ENCODE peak calls at places on chromosomes 3 and 15, in four cellular contexts. One of them, this sample, is unnamed.

GRCh38 chr3:107920538-107920937 is 170.3 kb downstream of the CD47 start:
- DNase-seq in K562: no peak
- DNase-seq in HepG2: no peak
- DNase-seq in GM12878: no peak
- DNase-seq in this sample: no peak

GRCh38 chr15:38867556-38867955 is 302.9 kb upstream of the RASGRP1 start:
- DNase-seq in K562: no peak
- DNase-seq in HepG2: no peak
- DNase-seq in GM12878: no peak
- DNase-seq in this sample: no peak

GRCh38 chr3:26247669-26248068 is 374.9 kb upstream of the LRRC3B start:
- DNase-seq in K562: no peak
- DNase-seq in HepG2: no peak
- DNase-seq in GM12878: no peak
- DNase-seq in this sample: no peak

GRCh38 chr15:64894395-64895056 is 17.2 kb upstream of the ANKDD1A start:
- DNase-seq in K562: no peak
- DNase-seq in HepG2: no peak
- DNase-seq in GM12878: peak; percentile 76
- DNase-seq in this sample: no peak

GRCh38 chr3:5039585-5039984 is 60.3 kb downstream of the BHLHE40 start:
- DNase-seq in K562: no peak
- DNase-seq in HepG2: no peak
- DNase-seq in GM12878: no peak
- DNase-seq in this sample: no peak

GRCh38 chr3:119342176-119342575 is 48.0 kb downstream of the ARHGAP31 start:
- DNase-seq in K562: no peak
- DNase-seq in HepG2: no peak
- DNase-seq in GM12878: no peak
- DNase-seq in this sample: no peak

GRCh38 chr3:162287600-162287999 is 791.0 kb downstream of the OTOL1 start:
- DNase-seq in K562: no peak
- DNase-seq in HepG2: no peak
- DNase-seq in GM12878: no peak
- DNase-seq in this sample: no peak

GRCh38 chr3:71101581-71101980 is 481.9 kb downstream of the FOXP1 start:
- DNase-seq in K562: no peak
- DNase-seq in HepG2: no peak
- DNase-seq in GM12878: no peak
- DNase-seq in this sample: no peak

GRCh38 chr3:62818347-62818746 is 56.9 kb downstream of the CADPS start:
- DNase-seq in K562: no peak
- DNase-seq in HepG2: no peak
- DNase-seq in GM12878: peak; percentile 23
- DNase-seq in this sample: no peak

GRCh38 chr3:4633078-4634004 is 140.2 kb downstream of the ITPR1 start:
- DNase-seq in K562: peak; percentile 69
- DNase-seq in HepG2: peak; percentile 52
- DNase-seq in GM12878: peak; percentile 30
- DNase-seq in this sample: peak; percentile 62

GRCh38 chr3:126371096-126371705 is 14.0 kb upstream of the KLF15 start:
- DNase-seq in K562: no peak
- DNase-seq in HepG2: no peak
- DNase-seq in GM12878: no peak
- DNase-seq in this sample: no peak

GRCh38 chr15:72285402-72285801 is 13.0 kb upstream of the PARP6 start:
- DNase-seq in K562: no peak
- DNase-seq in HepG2: no peak
- DNase-seq in GM12878: no peak
- DNase-seq in this sample: peak; percentile 33

GRCh38 chr3:136919799-136920580 is 37.8 kb upstream of the IL20RB start:
- DNase-seq in K562: no peak
- DNase-seq in HepG2: no peak
- DNase-seq in GM12878: no peak
- DNase-seq in this sample: no peak

GRCh38 chr3:278300-279064 is 81.9 kb downstream of the CHL1 start:
- DNase-seq in K562: no peak
- DNase-seq in HepG2: no peak
- DNase-seq in GM12878: peak; percentile 89
- DNase-seq in this sample: no peak

GRCh38 chr3:141405581-141405980 is 37.3 kb downstream of the ZBTB38 start:
- DNase-seq in K562: no peak
- DNase-seq in HepG2: no peak
- DNase-seq in GM12878: no peak
- DNase-seq in this sample: no peak

GRCh38 chr3:66598168-66598567 is 97.3 kb upstream of the LRIG1 start:
- DNase-seq in K562: no peak
- DNase-seq in HepG2: no peak
- DNase-seq in GM12878: no peak
- DNase-seq in this sample: no peak

GRCh38 chr3:58880182-58880581 is 169.6 kb downstream of the CFAP20DC start:
- DNase-seq in K562: no peak
- DNase-seq in HepG2: no peak
- DNase-seq in GM12878: no peak
- DNase-seq in this sample: no peak

GRCh38 chr3:126834596-126835471 is 130.8 kb downstream of the CHCHD6 start:
- DNase-seq in K562: no peak
- DNase-seq in HepG2: no peak
- DNase-seq in GM12878: no peak
- DNase-seq in this sample: no peak

GRCh38 chr3:13543251-13543650 is 5.7 kb upstream of the FBLN2 start:
- DNase-seq in K562: no peak
- DNase-seq in HepG2: no peak
- DNase-seq in GM12878: no peak
- DNase-seq in this sample: no peak

GRCh38 chr3:106302451-106303221 is 433.8 kb upstream of the CBLB start:
- DNase-seq in K562: no peak
- DNase-seq in HepG2: no peak
- DNase-seq in GM12878: peak; percentile 98
- DNase-seq in this sample: no peak

GRCh38 chr3:195662-196061 is 901 bp upstream of the CHL1 start:
- DNase-seq in K562: no peak
- DNase-seq in HepG2: no peak
- DNase-seq in GM12878: no peak
- DNase-seq in this sample: no peak

GRCh38 chr3:107861904-107862303 is 228.9 kb downstream of the CD47 start:
- DNase-seq in K562: no peak
- DNase-seq in HepG2: no peak
- DNase-seq in GM12878: peak; percentile 72
- DNase-seq in this sample: no peak

GRCh38 chr3:16183601-16184270 is 9.3 kb downstream of the GALNT15 start:
- DNase-seq in K562: no peak
- DNase-seq in HepG2: no peak
- DNase-seq in GM12878: no peak
- DNase-seq in this sample: no peak

GRCh38 chr15:83324799-83325198 is 40.3 kb upstream of the BNC1 start:
- DNase-seq in K562: no peak
- DNase-seq in HepG2: no peak
- DNase-seq in GM12878: no peak
- DNase-seq in this sample: no peak

GRCh38 chr15:22845289-22845900 is 6.9 kb downstream of the NIPA2 start:
- DNase-seq in K562: no peak
- DNase-seq in HepG2: peak; percentile 13
- DNase-seq in GM12878: no peak
- DNase-seq in this sample: no peak

GRCh38 chr15:31494786-31495185 is 168.2 kb downstream of the KLF13 start:
- DNase-seq in K562: no peak
- DNase-seq in HepG2: no peak
- DNase-seq in GM12878: no peak
- DNase-seq in this sample: no peak

GRCh38 chr3:113623324-113623723 is 73.1 kb downstream of the USF3 start:
- DNase-seq in K562: no peak
- DNase-seq in HepG2: no peak
- DNase-seq in GM12878: no peak
- DNase-seq in this sample: no peak

GRCh38 chr3:11539677-11540076 is 104.0 kb downstream of the VGLL4 start:
- DNase-seq in K562: no peak
- DNase-seq in HepG2: no peak
- DNase-seq in GM12878: no peak
- DNase-seq in this sample: no peak

GRCh38 chr3:9682123-9682522 is 21.5 kb upstream of the CPNE9 start:
- DNase-seq in K562: no peak
- DNase-seq in HepG2: no peak
- DNase-seq in GM12878: no peak
- DNase-seq in this sample: no peak

GRCh38 chr15:67826717-67827560 is 1.6 kb downstream of the SKOR1 start:
- DNase-seq in K562: no peak
- DNase-seq in HepG2: no peak
- DNase-seq in GM12878: no peak
- DNase-seq in this sample: no peak

GRCh38 chr15:67824900-67825879 is at the start of gene SKOR1:
- DNase-seq in K562: no peak
- DNase-seq in HepG2: no peak
- DNase-seq in GM12878: no peak
- DNase-seq in this sample: no peak

GRCh38 chr15:67827561-67828378 is 2.5 kb downstream of the SKOR1 start:
- DNase-seq in K562: no peak
- DNase-seq in HepG2: no peak
- DNase-seq in GM12878: no peak
- DNase-seq in this sample: no peak

GRCh38 chr15:67824157-67824899 is 981 bp upstream of the SKOR1 start:
- DNase-seq in K562: no peak
- DNase-seq in HepG2: no peak
- DNase-seq in GM12878: no peak
- DNase-seq in this sample: no peak

GRCh38 chr15:67825880-67826716 is 789 bp downstream of the SKOR1 start:
- DNase-seq in K562: no peak
- DNase-seq in HepG2: no peak
- DNase-seq in GM12878: no peak
- DNase-seq in this sample: no peak
- TF ChIP-seq FOXM1 in K562: no peak
- TF ChIP-seq FOXM1 in HepG2: no peak
- TF ChIP-seq FOXM1 in GM12878: no peak
- TF ChIP-seq FOXM1 in this sample: no peak

GRCh38 chr3:55405436-55405835 is 81.7 kb downstream of the WNT5A start:
- DNase-seq in K562: peak; percentile 13
- DNase-seq in HepG2: no peak
- DNase-seq in GM12878: no peak
- DNase-seq in this sample: peak; percentile 42
- TF ChIP-seq BHLHE40 in K562: no peak
- TF ChIP-seq BHLHE40 in HepG2: no peak
- TF ChIP-seq BHLHE40 in GM12878: no peak
- TF ChIP-seq BHLHE40 in this sample: no peak

GRCh38 chr3:134794950-134795775 is at the start of gene EPHB1:
- DNase-seq in K562: peak; percentile 69
- DNase-seq in HepG2: peak; percentile 70
- DNase-seq in GM12878: peak; percentile 94
- DNase-seq in this sample: peak; percentile 91

GRCh38 chr3:134797816-134798451 is 2.9 kb downstream of the EPHB1 start:
- DNase-seq in K562: no peak
- DNase-seq in HepG2: no peak
- DNase-seq in GM12878: no peak
- DNase-seq in this sample: no peak

GRCh38 chr3:134795776-134796312 is 784 bp downstream of the EPHB1 start:
- DNase-seq in K562: no peak
- DNase-seq in HepG2: no peak
- DNase-seq in GM12878: no peak
- DNase-seq in this sample: peak; percentile 21

GRCh38 chr3:134797080-134797801 is 2.2 kb downstream of the EPHB1 start:
- DNase-seq in K562: no peak
- DNase-seq in HepG2: no peak
- DNase-seq in GM12878: no peak
- DNase-seq in this sample: no peak

DNA sequence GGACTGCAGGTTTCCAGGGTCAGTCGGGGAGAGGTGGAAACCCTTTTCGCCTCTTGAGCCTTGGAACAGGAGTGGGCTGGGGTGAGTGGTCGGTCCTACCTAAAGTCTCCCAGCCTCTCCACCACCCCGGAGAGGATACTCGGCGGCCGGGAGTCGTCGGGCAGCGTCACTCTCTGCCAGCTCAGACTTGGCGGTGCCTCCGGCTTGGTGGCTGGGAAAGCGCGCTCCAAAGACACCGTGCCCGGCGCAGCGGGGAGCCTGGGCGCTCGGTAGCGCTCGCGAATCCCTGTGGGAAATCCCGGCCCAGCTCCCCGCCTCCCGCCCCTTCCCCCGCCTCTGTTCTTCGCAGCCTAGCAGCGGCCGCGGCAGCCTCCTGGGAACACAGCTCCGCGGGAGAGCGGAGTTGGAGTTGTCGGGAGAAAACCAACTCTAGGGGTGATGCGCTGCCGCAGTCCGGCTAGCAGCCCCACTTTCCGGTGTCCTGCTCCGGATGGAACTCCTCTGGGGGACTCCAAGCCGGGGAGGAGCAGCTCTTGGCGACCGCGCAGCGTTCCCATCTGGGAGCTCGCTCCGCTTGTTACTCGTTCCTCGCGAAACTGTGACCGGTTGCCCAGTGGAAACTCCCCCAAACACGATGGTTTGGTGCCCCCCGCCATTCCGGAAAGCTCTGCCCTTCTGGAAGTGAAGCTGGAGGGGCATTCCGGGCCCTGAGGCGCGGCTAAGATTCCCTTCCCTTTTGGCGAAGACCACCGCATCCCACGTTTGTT is 1.4 kb downstream of the EPHB1 start:
- DNase-seq in K562: no peak
- DNase-seq in HepG2: no peak
- DNase-seq in GM12878: no peak
- DNase-seq in this sample: peak; percentile 36
- TF ChIP-seq FOXK2 in K562: no peak
- TF ChIP-seq FOXK2 in HepG2: no peak
- TF ChIP-seq FOXK2 in GM12878: no peak
- TF ChIP-seq FOXK2 in this sample: no peak

GRCh38 chr3:37140899-37141541 is 33.4 kb downstream of the LRRFIP2 start:
- DNase-seq in K562: no peak
- DNase-seq in HepG2: no peak
- DNase-seq in GM12878: no peak
- DNase-seq in this sample: no peak

GRCh38 chr3:37137516-37137915 is 36.9 kb downstream of the LRRFIP2 start:
- DNase-seq in K562: no peak
- DNase-seq in HepG2: no peak
- DNase-seq in GM12878: no peak
- DNase-seq in this sample: no peak

GRCh38 chr3:37141676-37142075 is 32.7 kb downstream of the LRRFIP2 start:
- DNase-seq in K562: no peak
- DNase-seq in HepG2: no peak
- DNase-seq in GM12878: no peak
- DNase-seq in this sample: no peak

GRCh38 chr3:37138816-37139215 is 35.6 kb downstream of the LRRFIP2 start:
- DNase-seq in K562: no peak
- DNase-seq in HepG2: peak; percentile 46
- DNase-seq in GM12878: no peak
- DNase-seq in this sample: no peak

GRCh38 chr3:37139567-37140052 is 34.8 kb downstream of the LRRFIP2 start:
- DNase-seq in K562: no peak
- DNase-seq in HepG2: peak; percentile 37
- DNase-seq in GM12878: no peak
- DNase-seq in this sample: no peak
- TF ChIP-seq FOXM1 in K562: no peak
- TF ChIP-seq FOXM1 in HepG2: no peak
- TF ChIP-seq FOXM1 in GM12878: peak; percentile 63
- TF ChIP-seq FOXM1 in this sample: no peak